ENCODE peak calls at places on chromosomes 1 and 21, in eight cellular contexts. One of them, this sample, is unnamed.

GRCh38 chr1:24705260-24706073 is 39.8 kb upstream of the CLIC4 start:
- DNase-seq in naive thymus-derived CD4-positive, alpha-beta T cell: peak; percentile 39
- DNase-seq in left lung: peak; percentile 86
- DNase-seq in colonic mucosa: peak; percentile 88
- DNase-seq in upper lobe of right lung: peak; percentile 88
- DNase-seq in heart left ventricle: peak; percentile 91
- DNase-seq in foreskin keratinocyte: peak; percentile 68
- DNase-seq in transverse colon: peak; percentile 82
- DNase-seq in this sample: peak; percentile 91

GRCh38 chr1:31593770-31594632 is 17.7 kb downstream of the TINAGL1 start:
- DNase-seq in upper lobe of right lung: peak; percentile 89
- DNase-seq in left lung: peak; percentile 76
- DNase-seq in naive thymus-derived CD4-positive, alpha-beta T cell: peak; percentile 41
- DNase-seq in transverse colon: peak; percentile 89
- DNase-seq in heart left ventricle: peak; percentile 83
- DNase-seq in colonic mucosa: peak; percentile 93
- DNase-seq in foreskin keratinocyte: peak; percentile 66
- DNase-seq in this sample: no peak

GRCh38 chr1:44677201-44677520 is 2.6 kb downstream of the ARMH1 start:
- DNase-seq in heart left ventricle: no peak
- DNase-seq in transverse colon: no peak
- DNase-seq in naive thymus-derived CD4-positive, alpha-beta T cell: peak; percentile 10
- DNase-seq in foreskin keratinocyte: peak; percentile 24
- DNase-seq in colonic mucosa: no peak
- DNase-seq in upper lobe of right lung: peak; percentile 6
- DNase-seq in left lung: no peak
- DNase-seq in this sample: no peak

GRCh38 chr1:38018864-38019343 is 6.4 kb downstream of the UTP11 start:
- DNase-seq in foreskin keratinocyte: no peak
- DNase-seq in transverse colon: no peak
- DNase-seq in left lung: no peak
- DNase-seq in heart left ventricle: no peak
- DNase-seq in naive thymus-derived CD4-positive, alpha-beta T cell: peak; percentile 48
- DNase-seq in upper lobe of right lung: no peak
- DNase-seq in colonic mucosa: no peak
- DNase-seq in this sample: no peak

GRCh38 chr21:25903599-25903998 is 168.8 kb downstream of the GABPA start:
- DNase-seq in upper lobe of right lung: no peak
- DNase-seq in left lung: no peak
- DNase-seq in foreskin keratinocyte: no peak
- DNase-seq in naive thymus-derived CD4-positive, alpha-beta T cell: no peak
- DNase-seq in transverse colon: no peak
- DNase-seq in colonic mucosa: no peak
- DNase-seq in heart left ventricle: no peak
- DNase-seq in this sample: no peak

GRCh38 chr1:198628064-198628455 is 10.8 kb upstream of the PTPRC start:
- DNase-seq in upper lobe of right lung: no peak
- DNase-seq in foreskin keratinocyte: no peak
- DNase-seq in transverse colon: no peak
- DNase-seq in heart left ventricle: no peak
- DNase-seq in left lung: no peak
- DNase-seq in naive thymus-derived CD4-positive, alpha-beta T cell: no peak
- DNase-seq in colonic mucosa: no peak
- DNase-seq in this sample: no peak

GRCh38 chr1:226181996-226182714 is 4.4 kb downstream of the ACBD3 start:
- DNase-seq in heart left ventricle: peak; percentile 61
- DNase-seq in colonic mucosa: peak; percentile 54
- DNase-seq in naive thymus-derived CD4-positive, alpha-beta T cell: no peak
- DNase-seq in transverse colon: peak; percentile 46
- DNase-seq in left lung: peak; percentile 54
- DNase-seq in upper lobe of right lung: peak; percentile 72
- DNase-seq in foreskin keratinocyte: peak; percentile 44
- DNase-seq in this sample: no peak

GRCh38 chr21:14830307-14830706 is 234.5 kb downstream of the NRIP1 start:
- DNase-seq in upper lobe of right lung: no peak
- DNase-seq in colonic mucosa: no peak
- DNase-seq in left lung: no peak
- DNase-seq in transverse colon: no peak
- DNase-seq in naive thymus-derived CD4-positive, alpha-beta T cell: no peak
- DNase-seq in heart left ventricle: no peak
- DNase-seq in foreskin keratinocyte: no peak
- DNase-seq in this sample: no peak

GRCh38 chr1:154808261-154808908 is 61.7 kb downstream of the KCNN3 start:
- DNase-seq in naive thymus-derived CD4-positive, alpha-beta T cell: no peak
- DNase-seq in foreskin keratinocyte: no peak
- DNase-seq in heart left ventricle: no peak
- DNase-seq in transverse colon: no peak
- DNase-seq in left lung: no peak
- DNase-seq in upper lobe of right lung: no peak
- DNase-seq in colonic mucosa: no peak
- DNase-seq in this sample: no peak
- H3K27me3 ChIP-seq in naive thymus-derived CD4-positive, alpha-beta T cell: no peaks in the 10 kb centered on the region
- H3K27me3 ChIP-seq in foreskin keratinocyte: peaks cover 57% of the 10 kb centered on the region
- H3K27me3 ChIP-seq in heart left ventricle: no peaks in the 10 kb centered on the region
- H3K27me3 ChIP-seq in transverse colon: peaks cover 45% of the 10 kb centered on the region
- H3K27me3 ChIP-seq in left lung: no peaks in the 10 kb centered on the region
- H3K27me3 ChIP-seq in upper lobe of right lung: no peaks in the 10 kb centered on the region
- H3K27me3 ChIP-seq in colonic mucosa: no peaks in the 10 kb centered on the region
- H3K27me3 ChIP-seq in this sample: no peaks in the 10 kb centered on the region

DNA sequence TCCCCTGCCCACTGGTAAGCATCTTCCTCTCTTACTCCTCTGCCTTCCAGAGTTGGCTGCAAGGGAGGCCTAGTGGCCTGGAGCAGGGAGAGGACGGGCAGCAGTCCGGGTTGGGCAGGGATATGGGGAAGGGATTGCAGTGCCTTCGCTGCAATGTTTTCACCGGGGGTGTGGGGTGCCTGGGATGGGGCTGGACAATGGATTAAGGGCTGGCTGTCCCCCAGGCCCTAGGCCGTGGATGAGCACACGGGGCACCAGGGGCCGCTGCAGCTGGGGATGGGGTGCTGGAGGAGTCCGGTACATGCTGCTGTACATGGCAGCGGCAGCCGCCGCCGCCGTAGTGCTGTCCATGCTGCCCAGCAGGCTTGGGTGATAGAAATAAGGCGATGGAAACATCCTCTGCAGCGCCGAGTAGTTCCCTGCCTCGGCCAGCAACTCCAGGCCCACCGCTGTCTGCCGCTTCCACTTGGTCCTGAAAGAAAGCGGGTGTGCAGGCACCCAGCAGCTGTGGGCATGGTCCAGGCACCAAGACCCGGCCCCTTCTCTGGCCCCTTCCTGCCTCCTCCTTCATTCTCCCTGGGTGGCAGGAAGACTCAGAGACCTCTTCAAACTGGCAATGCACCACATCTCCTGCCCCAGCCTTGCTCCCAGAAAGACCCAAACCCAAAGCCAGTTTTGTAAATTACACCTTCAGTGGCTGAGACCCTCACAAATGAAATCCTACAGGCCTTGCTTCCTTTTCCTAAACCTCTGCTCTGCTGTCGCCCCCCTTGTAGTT is 4.8 kb downstream of the BARHL2 start:
- DNase-seq in foreskin keratinocyte: no peak
- DNase-seq in left lung: no peak
- DNase-seq in naive thymus-derived CD4-positive, alpha-beta T cell: no peak
- DNase-seq in transverse colon: no peak
- DNase-seq in upper lobe of right lung: no peak
- DNase-seq in colonic mucosa: no peak
- DNase-seq in heart left ventricle: no peak
- DNase-seq in this sample: no peak
- H3K27me3 ChIP-seq in foreskin keratinocyte: peaks cover 99% of the 10 kb centered on the region
- H3K27me3 ChIP-seq in left lung: peaks cover 96% of the 10 kb centered on the region
- H3K27me3 ChIP-seq in naive thymus-derived CD4-positive, alpha-beta T cell: peaks cover 67% of the 10 kb centered on the region
- H3K27me3 ChIP-seq in transverse colon: peaks cover 99% of the 10 kb centered on the region
- H3K27me3 ChIP-seq in upper lobe of right lung: peaks cover 97% of the 10 kb centered on the region
- H3K27me3 ChIP-seq in colonic mucosa: peaks cover 96% of the 10 kb centered on the region
- H3K27me3 ChIP-seq in heart left ventricle: peaks cover 98% of the 10 kb centered on the region
- H3K27me3 ChIP-seq in this sample: peaks cover 95% of the 10 kb centered on the region

GRCh38 chr1:2460996-2461751 is 14.9 kb upstream of the PLCH2 start:
- DNase-seq in transverse colon: no peak
- DNase-seq in naive thymus-derived CD4-positive, alpha-beta T cell: no peak
- DNase-seq in colonic mucosa: no peak
- DNase-seq in upper lobe of right lung: no peak
- DNase-seq in foreskin keratinocyte: no peak
- DNase-seq in left lung: no peak
- DNase-seq in heart left ventricle: no peak
- DNase-seq in this sample: no peak
- H3K27me3 ChIP-seq in transverse colon: peaks cover 42% of the 10 kb centered on the region
- H3K27me3 ChIP-seq in naive thymus-derived CD4-positive, alpha-beta T cell: no peaks in the 10 kb centered on the region
- H3K27me3 ChIP-seq in colonic mucosa: no peaks in the 10 kb centered on the region
- H3K27me3 ChIP-seq in upper lobe of right lung: peaks cover 36% of the 10 kb centered on the region
- H3K27me3 ChIP-seq in foreskin keratinocyte: no peaks in the 10 kb centered on the region
- H3K27me3 ChIP-seq in left lung: no peaks in the 10 kb centered on the region
- H3K27me3 ChIP-seq in heart left ventricle: peaks cover 21% of the 10 kb centered on the region
- H3K27me3 ChIP-seq in this sample: no peaks in the 10 kb centered on the region

GRCh38 chr1:5713101-5713820 is 279.0 kb downstream of the NPHP4 start:
- DNase-seq in colonic mucosa: no peak
- DNase-seq in upper lobe of right lung: no peak
- DNase-seq in heart left ventricle: no peak
- DNase-seq in left lung: peak; percentile 22
- DNase-seq in naive thymus-derived CD4-positive, alpha-beta T cell: peak; percentile 20
- DNase-seq in transverse colon: no peak
- DNase-seq in foreskin keratinocyte: no peak
- DNase-seq in this sample: no peak
- H3K27me3 ChIP-seq in colonic mucosa: no peaks in the 10 kb centered on the region
- H3K27me3 ChIP-seq in upper lobe of right lung: peaks cover 21% of the 10 kb centered on the region
- H3K27me3 ChIP-seq in heart left ventricle: no peaks in the 10 kb centered on the region
- H3K27me3 ChIP-seq in left lung: no peaks in the 10 kb centered on the region
- H3K27me3 ChIP-seq in naive thymus-derived CD4-positive, alpha-beta T cell: no peaks in the 10 kb centered on the region
- H3K27me3 ChIP-seq in transverse colon: no peaks in the 10 kb centered on the region
- H3K27me3 ChIP-seq in foreskin keratinocyte: no peaks in the 10 kb centered on the region
- H3K27me3 ChIP-seq in this sample: no peaks in the 10 kb centered on the region

DNA sequence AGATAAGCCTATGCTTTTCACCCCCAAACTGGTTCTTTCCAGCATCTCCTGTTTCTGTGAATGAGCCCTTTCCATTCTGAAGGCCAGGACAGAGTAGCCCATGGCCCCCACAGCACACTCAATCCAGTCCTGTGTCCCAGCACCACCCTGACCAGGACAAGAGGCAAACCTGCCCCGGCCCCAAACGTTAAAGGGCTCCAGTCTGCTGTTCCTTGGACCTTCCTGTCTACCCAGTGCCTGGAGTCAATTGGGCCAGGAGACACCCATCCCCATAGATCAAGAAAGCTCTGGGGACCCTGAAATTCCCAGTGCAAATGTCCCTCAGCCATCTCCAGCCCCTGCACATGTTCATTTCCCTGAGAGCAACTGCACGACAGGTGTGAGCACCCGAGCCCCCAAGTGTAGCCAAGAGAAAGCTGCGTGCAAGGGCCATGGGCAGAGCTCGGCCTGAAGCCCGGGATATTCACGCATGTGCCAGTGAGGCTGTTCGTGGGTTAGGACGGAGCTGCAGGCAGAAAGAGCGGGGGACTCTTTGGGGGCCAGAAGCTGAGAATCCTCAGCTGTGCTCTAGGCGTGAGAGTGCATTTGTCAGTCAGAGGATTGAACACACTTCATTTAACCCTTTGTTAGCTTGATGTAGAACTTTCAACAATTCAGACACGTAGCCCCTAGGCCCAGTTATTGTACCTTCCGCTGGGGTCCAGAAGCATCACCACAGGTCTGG is 4.2 kb upstream of the RIPK4 start:
- DNase-seq in heart left ventricle: no peak
- DNase-seq in transverse colon: no peak
- DNase-seq in upper lobe of right lung: peak; percentile 38
- DNase-seq in colonic mucosa: no peak
- DNase-seq in foreskin keratinocyte: no peak
- DNase-seq in naive thymus-derived CD4-positive, alpha-beta T cell: no peak
- DNase-seq in left lung: no peak
- DNase-seq in this sample: no peak
- H3K27me3 ChIP-seq in heart left ventricle: peaks cover 90% of the 10 kb centered on the region
- H3K27me3 ChIP-seq in transverse colon: peaks cover 96% of the 10 kb centered on the region
- H3K27me3 ChIP-seq in upper lobe of right lung: peaks cover 58% of the 10 kb centered on the region
- H3K27me3 ChIP-seq in colonic mucosa: peaks cover 36% of the 10 kb centered on the region
- H3K27me3 ChIP-seq in foreskin keratinocyte: no peaks in the 10 kb centered on the region
- H3K27me3 ChIP-seq in naive thymus-derived CD4-positive, alpha-beta T cell: peaks cover 12% of the 10 kb centered on the region
- H3K27me3 ChIP-seq in left lung: peaks cover 32% of the 10 kb centered on the region
- H3K27me3 ChIP-seq in this sample: peaks cover 81% of the 10 kb centered on the region

GRCh38 chr21:45390121-45390751 is 14.7 kb upstream of the COL18A1 start:
- DNase-seq in colonic mucosa: no peak
- DNase-seq in transverse colon: no peak
- DNase-seq in heart left ventricle: peak; percentile 14
- DNase-seq in naive thymus-derived CD4-positive, alpha-beta T cell: no peak
- DNase-seq in left lung: no peak
- DNase-seq in upper lobe of right lung: peak; percentile 50
- DNase-seq in foreskin keratinocyte: no peak
- DNase-seq in this sample: no peak

GRCh38 chr21:45387506-45387905 is 17.5 kb upstream of the COL18A1 start:
- DNase-seq in left lung: no peak
- DNase-seq in transverse colon: no peak
- DNase-seq in upper lobe of right lung: peak; percentile 30
- DNase-seq in colonic mucosa: no peak
- DNase-seq in naive thymus-derived CD4-positive, alpha-beta T cell: no peak
- DNase-seq in foreskin keratinocyte: no peak
- DNase-seq in heart left ventricle: peak; percentile 13
- DNase-seq in this sample: no peak

GRCh38 chr21:45388011-45388521 is 16.9 kb upstream of the COL18A1 start:
- DNase-seq in transverse colon: no peak
- DNase-seq in upper lobe of right lung: peak; percentile 54
- DNase-seq in foreskin keratinocyte: no peak
- DNase-seq in heart left ventricle: peak; percentile 67
- DNase-seq in left lung: peak; percentile 29
- DNase-seq in colonic mucosa: no peak
- DNase-seq in naive thymus-derived CD4-positive, alpha-beta T cell: no peak
- DNase-seq in this sample: no peak

GRCh38 chr21:45386728-45387371 is 18.1 kb upstream of the COL18A1 start:
- DNase-seq in foreskin keratinocyte: peak; percentile 55
- DNase-seq in upper lobe of right lung: peak; percentile 59
- DNase-seq in colonic mucosa: no peak
- DNase-seq in heart left ventricle: peak; percentile 66
- DNase-seq in transverse colon: no peak
- DNase-seq in naive thymus-derived CD4-positive, alpha-beta T cell: no peak
- DNase-seq in left lung: peak; percentile 34
- DNase-seq in this sample: no peak

GRCh38 chr21:45388611-45389296 is 16.2 kb upstream of the COL18A1 start:
- DNase-seq in left lung: peak; percentile 29
- DNase-seq in heart left ventricle: peak; percentile 13
- DNase-seq in colonic mucosa: no peak
- DNase-seq in upper lobe of right lung: peak; percentile 57
- DNase-seq in transverse colon: no peak
- DNase-seq in foreskin keratinocyte: no peak
- DNase-seq in naive thymus-derived CD4-positive, alpha-beta T cell: no peak
- DNase-seq in this sample: no peak
- H3K27me3 ChIP-seq in left lung: no peaks in the 10 kb centered on the region
- H3K27me3 ChIP-seq in heart left ventricle: no peaks in the 10 kb centered on the region
- H3K27me3 ChIP-seq in colonic mucosa: no peaks in the 10 kb centered on the region
- H3K27me3 ChIP-seq in upper lobe of right lung: no peaks in the 10 kb centered on the region
- H3K27me3 ChIP-seq in transverse colon: no peaks in the 10 kb centered on the region
- H3K27me3 ChIP-seq in foreskin keratinocyte: peaks cover 68% of the 10 kb centered on the region
- H3K27me3 ChIP-seq in naive thymus-derived CD4-positive, alpha-beta T cell: no peaks in the 10 kb centered on the region
- H3K27me3 ChIP-seq in this sample: peaks cover 20% of the 10 kb centered on the region

GRCh38 chr1:167631386-167631941 is 1.4 kb downstream of the RCSD1 start:
- DNase-seq in foreskin keratinocyte: no peak
- DNase-seq in colonic mucosa: no peak
- DNase-seq in heart left ventricle: no peak
- DNase-seq in upper lobe of right lung: no peak
- DNase-seq in left lung: no peak
- DNase-seq in transverse colon: no peak
- DNase-seq in naive thymus-derived CD4-positive, alpha-beta T cell: no peak
- DNase-seq in this sample: no peak
- H3K27me3 ChIP-seq in foreskin keratinocyte: peaks cover 23% of the 10 kb centered on the region
- H3K27me3 ChIP-seq in colonic mucosa: no peaks in the 10 kb centered on the region
- H3K27me3 ChIP-seq in heart left ventricle: no peaks in the 10 kb centered on the region
- H3K27me3 ChIP-seq in upper lobe of right lung: no peaks in the 10 kb centered on the region
- H3K27me3 ChIP-seq in left lung: no peaks in the 10 kb centered on the region
- H3K27me3 ChIP-seq in transverse colon: peaks cover 22% of the 10 kb centered on the region
- H3K27me3 ChIP-seq in naive thymus-derived CD4-positive, alpha-beta T cell: no peaks in the 10 kb centered on the region
- H3K27me3 ChIP-seq in this sample: no peaks in the 10 kb centered on the region

This sample was measured in dorsolateral prefrontal cortex.